ENCODE peak calls at places on chromosomes 5 and 9, in seven cellular contexts. Z is RWPE1, K is mammary epithelial cell, F is lower leg skin, I is B cell, V is AG09319, A is cardiac muscle cell. J is an unnamed sample.

GRCh38 chr9:32665101-32665500 is 29.6 kb upstream of the TAF1L start:
- DNase-seq in Z (peak), K (peak), F (no peak), I (no peak), V (no peak), A (no peak), J (no peak)

GRCh38 chr9:137064027-137064879 is 6.1 kb downstream of the SAPCD2 start:
- DNase-seq in Z (peak), K (no peak), F (peak), I (peak), V (no peak), A (peak), J (peak)

GRCh38 chr5:92907914-92908606 is 673.0 kb downstream of the NR2F1-AS1 start:
- DNase-seq in Z (no peak), K (no peak), F (no peak), I (no peak), V (peak), A (peak), J (no peak)

GRCh38 chr5:95708876-95709275 is 22.3 kb upstream of the RHOBTB3 start:
- DNase-seq in Z (no peak), K (no peak), F (no peak), I (no peak), V (no peak), A (no peak), J (no peak)

GRCh38 chr5:65734921-65735320 is 12.9 kb downstream of the NLN start:
- DNase-seq in Z (no peak), K (no peak), F (no peak), I (peak), V (no peak), A (no peak), J (no peak)

GRCh38 chr5:103918668-103919367 is 356.2 kb upstream of the NUDT12 start:
- DNase-seq in Z (no peak), K (peak), F (no peak), I (no peak), V (no peak), A (no peak), J (no peak)

GRCh38 chr9:6667633-6668280 is 22.2 kb upstream of the GLDC start:
- DNase-seq in Z (peak), K (no peak), F (no peak), I (peak), V (no peak), A (peak), J (peak)

GRCh38 chr9:82560036-82560435 is 502.9 kb downstream of the RASEF start:
- DNase-seq in Z (no peak), K (no peak), F (no peak), I (no peak), V (no peak), A (no peak), J (no peak)

GRCh38 chr5:41754857-41755256 is 115.4 kb downstream of the OXCT1 start:
- DNase-seq in Z (no peak), K (no peak), F (no peak), I (no peak), V (no peak), A (peak), J (no peak)

GRCh38 chr5:34522599-34523381 is 133.3 kb upstream of the RAI14 start:
- DNase-seq in Z (peak), K (peak), F (no peak), I (peak), V (peak), A (peak), J (peak)

GRCh38 chr9:95150903-95151302 is 166.6 kb downstream of the FANCC start:
- DNase-seq in Z (no peak), K (no peak), F (no peak), I (no peak), V (no peak), A (no peak), J (no peak)

GRCh38 chr5:130189961-130190360 is 285.7 kb downstream of the CHSY3 start:
- DNase-seq in Z (peak), K (peak), F (no peak), I (no peak), V (no peak), A (no peak), J (no peak)

GRCh38 chr9:133609311-133610098 is at the start of gene FAM163B:
- DNase-seq in Z (peak), K (peak), F (no peak), I (no peak), V (no peak), A (peak), J (no peak)

GRCh38 chr5:93924628-93925027 is 183.2 kb upstream of the POU5F2 start:
- DNase-seq in Z (peak), K (peak), F (no peak), I (no peak), V (no peak), A (peak), J (no peak)

GRCh38 chr5:176881021-176881749 is 18.0 kb downstream of the HK3 start:
- DNase-seq in Z (no peak), K (no peak), F (peak), I (no peak), V (no peak), A (no peak), J (no peak)

GRCh38 chr9:79166005-79166404 is 405.8 kb upstream of the TLE4 start:
- DNase-seq in Z (no peak), K (peak), F (no peak), I (no peak), V (no peak), A (peak), J (no peak)

GRCh38 chr5:125120012-125120411 is 373.6 kb upstream of the ZNF608 start:
- DNase-seq in Z (no peak), K (no peak), F (no peak), I (no peak), V (no peak), A (no peak), J (no peak)

GRCh38 chr5:77560677-77561263 is 68.7 kb upstream of the WDR41 start:
- DNase-seq in Z (peak), K (peak), F (no peak), I (peak), V (peak), A (peak), J (peak)

GRCh38 chr9:76827286-76828080 is 63.2 kb downstream of the PCA3 start:
- DNase-seq in Z (no peak), K (no peak), F (no peak), I (no peak), V (no peak), A (no peak), J (no peak)

DNA sequence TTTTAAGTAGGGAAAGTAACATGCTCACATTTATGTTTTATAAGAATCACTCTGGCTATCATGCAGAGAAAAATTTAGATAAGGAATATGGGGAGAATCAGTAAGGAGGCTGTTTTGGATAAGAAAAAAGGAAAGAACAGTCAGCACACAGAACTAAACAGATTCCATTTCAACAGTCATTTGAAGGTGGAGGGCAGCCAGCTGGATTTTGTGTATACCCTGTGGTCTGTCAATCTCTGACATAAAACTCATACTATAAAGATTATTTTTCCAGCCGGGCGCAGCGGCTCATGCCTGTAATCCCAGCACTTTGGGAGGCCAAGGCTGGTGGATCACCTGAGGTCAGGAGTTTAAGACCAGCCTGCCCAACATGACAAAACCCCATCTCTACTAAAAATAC is 64.2 kb downstream of the PCA3 start:
- DNase-seq in Z (no peak), K (no peak), F (no peak), I (no peak), V (no peak), A (peak), J (no peak)
- TF ChIP-seq CTCF in Z (no peak), K (no peak), F (no peak), I (no peak), V (no peak), A (no peak), J (no peak)

DNA sequence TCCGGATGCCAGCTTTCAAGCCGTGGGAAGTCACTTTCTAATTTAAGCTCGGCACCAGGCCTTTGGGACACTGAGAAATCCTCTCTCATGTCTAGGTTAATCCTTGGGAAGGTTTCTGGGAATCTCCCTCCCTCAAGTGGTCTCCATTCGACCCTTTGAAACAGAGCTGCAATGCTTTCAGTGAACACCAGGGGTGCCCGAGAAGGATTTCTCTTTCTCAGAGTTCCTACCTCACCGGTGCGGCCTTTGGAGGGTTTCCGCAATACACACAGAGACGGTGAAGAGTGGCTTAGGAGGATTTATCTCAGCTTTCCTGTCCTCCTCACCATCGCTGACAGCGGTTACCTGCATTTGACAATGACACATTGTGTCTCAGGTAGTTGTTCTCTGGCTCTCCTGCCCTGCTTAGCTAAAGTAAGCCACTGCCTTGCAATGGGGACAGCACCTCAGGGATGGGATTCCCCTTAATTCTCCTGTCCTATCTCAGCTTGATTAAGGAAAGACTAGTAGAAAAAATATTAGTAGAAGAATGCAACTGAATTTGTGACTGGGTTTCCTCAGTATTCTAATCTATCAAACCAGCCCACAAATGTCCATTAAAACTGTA is 180.6 kb downstream of the GABRG2 start:
- DNase-seq in Z (peak), K (no peak), F (no peak), I (no peak), V (no peak), A (no peak), J (no peak)
- TF ChIP-seq CTCF in Z (peak), K (no peak), F (no peak), I (no peak), V (no peak), A (no peak), J (no peak)

GRCh38 chr5:1763960-1764605 is 35.6 kb downstream of the MRPL36 start:
- DNase-seq in Z (no peak), K (no peak), F (peak), I (no peak), V (no peak), A (no peak), J (no peak)
- TF ChIP-seq CTCF in Z (peak), K (no peak), F (no peak), I (no peak), V (no peak), A (no peak), J (no peak)

DNA sequence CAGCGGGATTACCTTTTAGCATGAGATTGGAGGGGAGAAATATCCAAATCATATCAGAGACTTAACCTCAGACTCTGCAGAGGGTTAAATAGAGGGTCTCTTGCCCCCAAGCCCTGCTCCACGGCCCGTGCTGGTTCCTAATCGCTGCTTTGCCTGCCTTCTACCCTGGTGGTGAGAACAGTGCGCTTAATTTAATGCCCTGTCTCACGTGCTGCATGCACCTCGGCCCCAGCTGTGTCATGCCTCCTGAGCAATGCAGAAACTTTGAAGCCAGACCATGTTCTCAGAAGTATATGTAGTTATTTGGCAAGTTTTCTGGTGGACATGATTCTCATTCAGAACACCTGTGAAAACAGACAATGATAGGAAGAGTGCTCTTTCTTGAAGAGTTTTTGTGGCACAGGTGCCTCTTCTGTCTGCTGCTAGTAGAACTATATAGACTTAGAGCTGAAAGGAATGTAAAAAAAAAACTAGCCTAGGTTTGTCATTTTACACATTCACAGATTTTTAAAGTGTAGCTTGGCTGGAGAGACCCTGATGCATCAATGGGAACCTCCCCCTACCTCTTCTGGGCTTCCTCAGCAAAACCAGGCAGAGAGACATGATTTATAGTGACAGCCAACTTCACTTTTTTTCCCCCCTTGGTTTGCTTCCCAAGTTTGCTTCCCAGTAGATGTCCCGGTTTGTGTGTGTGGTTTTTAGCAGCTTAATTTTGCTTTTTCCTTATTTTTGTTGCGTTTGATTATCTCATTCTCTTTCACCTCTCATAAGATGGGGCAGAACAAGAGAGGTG is 1.6 kb downstream of the OTULIN start:
- DNase-seq in Z (peak), K (peak), F (no peak), I (peak), V (no peak), A (no peak), J (peak)
- TF ChIP-seq CTCF in Z (no peak), K (peak), F (no peak), I (peak), V (no peak), A (no peak), J (no peak)

GRCh38 chr5:132742158-132742557 is 4.8 kb upstream of the KIF3A start:
- DNase-seq in Z (no peak), K (no peak), F (no peak), I (no peak), V (no peak), A (no peak), J (no peak)
- TF ChIP-seq CTCF in Z (no peak), K (no peak), F (no peak), I (no peak), V (no peak), A (no peak), J (no peak)

DNA sequence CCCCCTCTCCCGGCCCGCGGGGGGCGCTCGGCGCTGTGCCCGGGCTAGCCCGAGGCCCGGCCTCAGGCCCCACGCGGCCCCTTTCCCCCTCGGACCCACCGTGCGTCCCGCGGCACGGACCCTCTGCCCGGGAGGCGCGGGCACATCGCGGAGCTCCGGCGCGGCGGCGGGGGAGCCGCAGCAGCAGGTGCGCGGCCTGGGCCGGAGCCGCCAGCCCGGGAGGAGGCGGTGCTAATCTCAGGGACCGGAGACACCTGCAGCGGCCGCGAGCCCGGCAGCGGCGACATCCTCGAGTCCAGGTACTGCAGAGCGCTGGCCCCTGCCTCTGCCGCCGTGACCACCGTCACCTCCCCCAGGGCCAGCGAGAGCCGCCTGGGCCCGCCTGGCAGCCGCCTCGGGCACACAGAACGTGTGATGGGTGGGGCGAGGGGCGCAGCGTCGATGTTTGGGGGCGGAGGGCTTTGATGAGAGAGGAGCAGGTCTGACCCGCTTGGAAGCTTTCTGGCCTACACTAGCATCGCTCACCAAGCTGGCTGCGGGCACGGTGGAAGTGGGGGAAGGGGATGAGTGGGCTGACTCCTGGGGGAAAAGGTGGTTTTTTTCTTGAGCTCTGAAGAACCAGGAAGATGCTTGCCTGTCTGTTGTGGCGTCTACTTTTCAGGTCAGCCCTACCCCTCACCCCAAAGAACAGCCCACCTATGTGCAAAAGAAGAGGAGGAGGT is 524 bp downstream of the CYFIP2 start:
- DNase-seq in Z (no peak), K (no peak), F (no peak), I (peak), V (no peak), A (no peak), J (peak)
- TF ChIP-seq CTCF in Z (no peak), K (no peak), F (no peak), I (no peak), V (no peak), A (no peak), J (peak)

DNA sequence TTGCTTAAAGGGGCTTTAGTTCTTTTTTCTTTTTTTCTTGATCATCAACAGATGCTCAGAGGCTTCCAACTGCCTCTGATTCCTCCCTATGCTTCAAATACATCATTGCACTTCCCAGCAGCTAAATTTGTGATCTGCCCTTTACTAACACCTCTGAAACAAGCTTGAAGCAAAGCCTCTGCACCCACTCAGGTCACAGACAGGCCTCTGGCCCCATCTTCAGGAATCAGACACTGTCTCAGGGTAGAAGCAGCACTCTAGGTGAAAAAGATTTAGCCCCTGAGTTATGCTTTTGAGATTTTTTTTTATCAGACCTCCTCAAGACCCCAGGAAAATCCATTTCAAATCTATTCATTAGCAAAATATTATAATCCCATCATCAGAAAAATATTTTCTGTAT is 91.5 kb downstream of the MAMDC2 start:
- DNase-seq in Z (no peak), K (no peak), F (no peak), I (no peak), V (no peak), A (no peak), J (no peak)
- TF ChIP-seq CTCF in Z (no peak), K (no peak), F (no peak), I (no peak), V (no peak), A (no peak), J (no peak)

DNA sequence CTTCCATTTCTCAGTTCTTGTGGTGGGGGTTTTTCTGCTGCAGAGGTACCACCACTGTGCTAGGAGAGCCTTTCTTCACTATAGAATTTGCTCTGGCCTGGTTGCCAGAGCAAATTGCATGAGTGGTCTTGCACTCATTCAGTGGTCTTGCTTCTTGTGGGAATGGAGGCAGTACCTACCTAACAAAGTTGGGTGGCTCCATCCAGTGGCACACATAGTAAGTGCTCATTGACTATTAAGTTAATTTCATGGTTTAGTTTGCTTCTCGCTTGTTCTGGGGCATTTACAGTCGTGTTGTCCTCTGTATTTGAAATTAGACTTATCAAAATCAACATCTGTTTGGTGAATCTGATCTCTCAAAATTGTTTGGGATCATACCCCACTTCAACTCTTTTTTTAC is 23.0 kb downstream of the SLC28A3 start:
- DNase-seq in Z (no peak), K (no peak), F (no peak), I (no peak), V (no peak), A (no peak), J (no peak)
- TF ChIP-seq CTCF in Z (no peak), K (peak), F (no peak), I (no peak), V (no peak), A (peak), J (peak)

DNA sequence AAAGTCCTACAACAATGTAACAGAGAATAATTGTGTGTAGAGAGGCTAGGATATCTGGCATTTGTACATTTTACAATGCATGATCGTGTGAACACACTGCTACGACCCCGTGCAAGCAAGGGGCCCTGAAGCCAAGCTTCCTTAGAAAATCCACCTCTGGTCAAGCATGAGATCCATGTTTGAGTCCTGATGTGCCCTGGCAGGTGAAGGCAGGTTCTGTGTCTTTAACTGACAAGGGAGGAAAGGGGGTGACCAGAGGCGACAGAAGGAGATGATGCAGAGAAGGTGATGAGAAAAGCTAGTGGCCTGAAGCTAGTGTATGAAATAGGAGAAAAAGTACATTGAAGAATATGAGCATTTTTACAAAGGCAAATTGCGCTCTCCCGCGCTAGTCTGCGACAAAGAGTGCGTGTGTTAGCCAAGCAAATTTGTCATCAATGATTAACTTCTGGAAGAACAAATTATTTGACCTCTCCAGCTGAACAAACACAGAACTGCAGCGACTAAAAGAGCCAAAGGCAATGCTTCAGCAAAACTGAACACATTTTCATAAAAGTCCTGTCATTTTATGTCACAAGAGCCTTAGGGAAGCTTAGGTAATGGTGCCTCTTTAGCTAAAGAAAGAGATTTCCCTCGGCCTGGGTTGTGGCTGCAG is 101.7 kb upstream of the DAPK1 start:
- DNase-seq in Z (no peak), K (no peak), F (no peak), I (no peak), V (no peak), A (no peak), J (no peak)
- TF ChIP-seq CTCF in Z (no peak), K (no peak), F (no peak), I (no peak), V (no peak), A (no peak), J (no peak)

DNA sequence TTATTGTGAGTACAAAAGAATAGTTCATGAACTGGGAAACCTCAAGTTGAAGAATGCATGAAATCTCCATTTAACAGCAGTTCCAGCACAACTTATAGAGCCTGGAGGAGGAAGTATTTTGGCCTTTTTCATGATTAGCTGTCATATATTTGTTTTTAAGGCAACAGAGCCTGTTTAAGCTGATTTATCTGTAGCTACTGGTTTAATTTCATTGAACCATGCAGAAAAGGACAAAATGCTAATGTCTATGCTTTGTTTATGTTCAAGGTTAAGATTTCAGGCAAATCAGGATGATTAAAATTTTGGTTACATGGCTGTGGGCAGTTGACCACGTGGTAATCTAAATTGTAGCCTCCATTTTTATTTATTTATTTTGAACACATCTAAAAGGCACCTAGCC is 12.1 kb downstream of the SPINK1 start:
- DNase-seq in Z (no peak), K (no peak), F (no peak), I (no peak), V (no peak), A (no peak), J (no peak)
- TF ChIP-seq CTCF in Z (no peak), K (no peak), F (no peak), I (no peak), V (no peak), A (no peak), J (no peak)

J was measured in GM10248.